ENCODE peak calls at places on chromosomes 5 and 9, in five cellular contexts. Q, P, U, W and J are unnamed samples.

GRCh38 chr5:154900071-154900470 is 37.9 kb downstream of the GEMIN5 start:
- DNase-seq in Q (no peak), P (no peak), U (no peak), W (no peak), J (no peak)

GRCh38 chr5:168713051-168713450 is 133.9 kb upstream of the PANK3 start:
- DNase-seq in Q (no peak), P (no peak), U (no peak), W (no peak), J (no peak)

GRCh38 chr5:179603308-179603707 is 20.2 kb downstream of the HNRNPH1 start:
- DNase-seq in Q (no peak), P (no peak), U (no peak), W (no peak), J (no peak)

GRCh38 chr5:167853421-167853820 is 438.0 kb upstream of the WWC1 start:
- DNase-seq in Q (no peak), P (no peak), U (no peak), W (peak; percentile 59), J (no peak)

GRCh38 chr9:90966475-90967150 is 165.0 kb downstream of the SYK start:
- DNase-seq in Q (no peak), P (no peak), U (no peak), W (peak; percentile 49), J (no peak)

GRCh38 chr5:56693220-56693579 is 122.1 kb upstream of the MAP3K1 start:
- DNase-seq in Q (no peak), P (no peak), U (no peak), W (no peak), J (no peak)

GRCh38 chr9:120915854-120916495 is 10.6 kb downstream of the TRAF1 start:
- DNase-seq in Q (no peak), P (no peak), U (peak; percentile 42), W (no peak), J (no peak)

GRCh38 chr5:169161022-169161680 is 139.8 kb downstream of the SLIT3 start:
- DNase-seq in Q (peak; percentile 79), P (no peak), U (peak; percentile 83), W (peak; percentile 6), J (no peak)

GRCh38 chr5:90406466-90406865 is 3.1 kb downstream of the CETN3 start:
- DNase-seq in Q (no peak), P (no peak), U (no peak), W (peak; percentile 10), J (no peak)

GRCh38 chr9:128917151-128917849 is 3.5 kb upstream of the PHYHD1 start:
- DNase-seq in Q (no peak), P (no peak), U (no peak), W (peak; percentile 64), J (no peak)

GRCh38 chr5:150138551-150139265 is 16.9 kb downstream of the PDGFRB start:
- DNase-seq in Q (peak; percentile 89), P (no peak), U (peak; percentile 74), W (peak; percentile 96), J (no peak)

GRCh38 chr5:139180850-139181785 is 17.1 kb downstream of the SIL1 start:
- DNase-seq in Q (no peak), P (no peak), U (no peak), W (no peak), J (no peak)
- H3K27me3 ChIP-seq in Q (no peaks in the 10 kb centered on the region), P (no peaks in the 10 kb centered on the region), U (no peaks in the 10 kb centered on the region), W (no peaks in the 10 kb centered on the region), J (no peaks in the 10 kb centered on the region)

DNA sequence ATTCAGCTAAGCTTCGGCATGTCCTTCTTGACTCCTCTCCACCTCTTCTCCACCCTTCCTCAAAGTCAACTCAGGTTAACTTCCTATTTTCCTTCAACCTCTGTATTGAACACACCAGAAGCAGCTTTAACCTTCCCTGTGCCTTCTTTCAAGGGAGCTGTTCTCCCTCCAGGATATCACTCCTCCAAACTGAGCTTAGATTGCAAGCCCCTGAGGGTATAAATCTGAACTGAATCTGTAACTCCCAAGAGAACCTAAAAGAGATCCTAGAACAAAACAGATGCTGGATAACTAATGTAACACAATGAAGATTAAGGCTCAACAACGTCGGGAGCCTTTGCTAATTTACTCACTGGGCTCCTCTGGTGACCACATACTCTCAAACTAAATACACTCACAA is 1.1 kb downstream of the SLCO4C1 start:
- DNase-seq in Q (peak; percentile 3), P (no peak), U (no peak), W (no peak), J (peak; percentile 30)
- H3K4me3 ChIP-seq in Q (peak overlapping the region; percentile 51), P (no peak overlapping the region), U (no peak overlapping the region), W (no peak overlapping the region), J (no peak overlapping the region)

DNA sequence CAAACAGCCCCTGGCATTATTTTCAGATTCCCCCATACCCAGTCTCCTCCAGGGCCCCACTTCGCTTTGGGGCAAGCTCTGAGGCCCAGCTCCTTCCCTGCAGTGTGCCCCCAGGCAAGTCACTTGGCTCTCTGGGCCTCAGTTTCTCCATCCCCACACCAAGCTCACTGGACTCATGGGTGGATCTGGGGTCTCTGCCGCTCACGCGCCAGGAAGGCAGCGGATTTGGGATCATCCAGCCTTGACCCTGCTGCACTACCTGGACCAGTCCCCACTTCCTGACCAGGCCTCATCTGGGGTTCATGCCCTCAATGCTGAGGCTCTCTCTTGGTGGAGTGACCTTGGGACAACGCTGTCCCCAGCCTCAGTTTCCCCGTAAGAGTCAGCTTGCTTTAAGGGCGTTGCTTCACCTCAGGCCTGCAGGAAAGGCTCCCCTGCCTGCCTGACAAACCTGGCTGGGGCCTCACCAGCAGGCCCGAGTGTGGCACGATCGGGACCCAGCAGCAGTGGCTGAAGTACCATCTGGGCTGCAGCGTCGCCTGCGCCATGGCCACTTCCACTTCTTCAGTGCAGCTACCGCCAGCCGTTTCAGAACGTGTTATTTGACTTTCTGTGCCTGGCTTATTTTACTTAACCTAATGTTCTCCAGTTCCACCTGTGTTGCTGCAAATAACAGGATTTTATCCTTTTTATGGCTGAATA is 519.6 kb upstream of the SEMA6A start:
- DNase-seq in Q (no peak), P (no peak), U (no peak), W (no peak), J (no peak)
- H3K9me3 ChIP-seq in Q (no peaks in the 10 kb centered on the region), P (no peaks in the 10 kb centered on the region), U (no peaks in the 10 kb centered on the region), W (peaks cover 9% of the 10 kb centered on the region), J (no peaks in the 10 kb centered on the region)

DNA sequence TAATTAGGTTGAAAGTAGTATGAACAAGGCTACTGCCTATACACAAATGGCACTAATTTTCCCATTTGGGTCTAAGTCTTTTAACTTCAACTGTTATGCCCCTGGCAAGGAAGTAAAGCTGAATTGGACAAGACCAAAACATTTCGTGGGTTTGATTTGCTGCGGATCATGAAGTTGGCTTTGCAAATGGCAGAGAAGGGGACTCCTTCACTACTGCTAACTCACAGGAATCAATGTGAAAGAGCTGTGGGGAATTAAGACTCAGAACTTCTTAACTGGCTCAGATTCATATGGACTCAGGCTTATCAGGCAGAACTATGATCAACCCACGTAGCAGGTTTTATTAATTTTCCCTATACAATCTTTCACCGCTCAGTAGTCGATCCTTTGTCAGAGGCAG is 73.8 kb upstream of the IFNE start:
- DNase-seq in Q (no peak), P (no peak), U (no peak), W (no peak), J (no peak)
- H3K27me3 ChIP-seq in Q (peaks cover 37% of the 10 kb centered on the region), P (no peaks in the 10 kb centered on the region), U (no peaks in the 10 kb centered on the region), W (no peaks in the 10 kb centered on the region), J (peaks cover 63% of the 10 kb centered on the region)

DNA sequence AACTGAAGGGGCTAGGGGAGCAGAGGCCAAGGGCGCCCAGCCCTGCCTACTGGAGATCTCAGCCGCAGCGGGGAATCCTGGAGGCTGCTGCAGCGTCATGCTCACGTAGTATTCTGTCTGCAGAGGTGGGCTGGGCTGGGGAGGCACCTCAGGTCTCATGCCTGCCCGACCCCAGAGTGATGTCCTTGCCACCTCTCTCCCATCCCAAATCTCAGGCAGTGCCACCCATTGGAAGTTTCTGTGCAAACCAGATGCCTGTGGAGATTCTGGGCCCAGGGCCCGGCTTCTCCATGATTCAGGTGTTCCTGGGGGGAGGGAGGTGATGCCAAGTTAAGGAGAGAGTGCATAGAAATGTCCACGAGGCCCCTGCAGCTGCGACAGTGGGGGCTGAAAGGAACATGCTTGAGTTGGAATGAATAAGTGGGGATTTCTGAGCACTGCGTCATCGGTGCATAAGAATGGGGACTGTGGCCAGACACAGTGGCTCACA is 72.0 kb downstream of the ANKRD33B start:
- DNase-seq in Q (no peak), P (no peak), U (no peak), W (no peak), J (no peak)
- H3K4me3 ChIP-seq in Q (no peak overlapping the region), P (no peak overlapping the region), U (no peak overlapping the region), W (no peak overlapping the region), J (no peak overlapping the region)

GRCh38 chr5:13629218-13629617 is 315.3 kb downstream of the DNAH5 start:
- DNase-seq in Q (no peak), P (no peak), U (no peak), W (no peak), J (no peak)
- H3K9me3 ChIP-seq in Q (no peaks in the 10 kb centered on the region), P (peaks cover 14% of the 10 kb centered on the region), U (no peaks in the 10 kb centered on the region), W (no peaks in the 10 kb centered on the region), J (no peaks in the 10 kb centered on the region)